ENCODE peak calls at places on chromosomes 2 and 18, in six cellular contexts. O is progenitor cell of endocrine pancreas, F is HFFc6, S is prostate gland, A is mesothelial cell of epicardium, I is stomach. J is an unnamed sample.

GRCh38 chr2:46187112-46187618 is 110.0 kb upstream of the EPAS1 start:
- DNase-seq in O (no peak), F (peak), S (peak), A (no peak), I (peak), J (no peak)

GRCh38 chr2:172792711-172793110 is 57.1 kb downstream of the RAPGEF4 start:
- DNase-seq in O (no peak), F (peak), S (no peak), A (no peak), I (no peak), J (no peak)

GRCh38 chr2:241010531-241011295 is 12.3 kb downstream of the SNED1 start:
- DNase-seq in O (no peak), F (no peak), S (peak), A (peak), I (no peak), J (peak)

GRCh38 chr2:111161971-111162370 is 41.3 kb downstream of the BCL2L11 start:
- DNase-seq in O (no peak), F (no peak), S (peak), A (no peak), I (peak), J (no peak)

GRCh38 chr2:143778981-143779380 is 649.8 kb downstream of the ARHGAP15 start:
- DNase-seq in O (no peak), F (peak), S (no peak), A (no peak), I (no peak), J (no peak)

GRCh38 chr18:49024808-49025361 is 74.1 kb upstream of the SMAD7 start:
- DNase-seq in O (no peak), F (no peak), S (no peak), A (peak), I (no peak), J (no peak)

GRCh38 chr2:222424729-222425671 is 657 bp downstream of the SGPP2 start:
- DNase-seq in O (peak), F (no peak), S (no peak), A (peak), I (peak), J (peak)

GRCh38 chr2:171004363-171004762 is 75.3 kb downstream of the GORASP2 start:
- DNase-seq in O (no peak), F (no peak), S (no peak), A (no peak), I (no peak), J (no peak)

GRCh38 chr2:236317938-236318396 is 53.8 kb upstream of the ASB18 start:
- DNase-seq in O (no peak), F (no peak), S (peak), A (no peak), I (peak), J (no peak)

GRCh38 chr2:191686079-191686478 is 8.1 kb downstream of the NABP1 start:
- DNase-seq in O (no peak), F (no peak), S (no peak), A (no peak), I (no peak), J (no peak)

GRCh38 chr2:106843001-106843909 is 42.7 kb downstream of the ST6GAL2 start:
- DNase-seq in O (no peak), F (no peak), S (no peak), A (no peak), I (no peak), J (no peak)

GRCh38 chr2:235669983-235670962 is 176.4 kb downstream of the AGAP1 start:
- DNase-seq in O (peak), F (peak), S (peak), A (peak), I (peak), J (no peak)

GRCh38 chr2:183866666-183867065 is 731.7 kb upstream of the ZNF804A start:
- DNase-seq in O (no peak), F (no peak), S (no peak), A (no peak), I (no peak), J (no peak)

GRCh38 chr18:79476918-79477685 is 81.4 kb downstream of the NFATC1 start:
- DNase-seq in O (no peak), F (no peak), S (no peak), A (no peak), I (no peak), J (no peak)

GRCh38 chr2:241081643-241082337 is 20.3 kb downstream of the MTERF4 start:
- DNase-seq in O (no peak), F (no peak), S (no peak), A (no peak), I (no peak), J (no peak)

GRCh38 chr2:120225549-120226065 is 2.4 kb upstream of the TMEM185B start:
- DNase-seq in O (no peak), F (no peak), S (no peak), A (no peak), I (no peak), J (no peak)

GRCh38 chr2:191552036-191552435 is 125.9 kb upstream of the NABP1 start:
- DNase-seq in O (no peak), F (no peak), S (no peak), A (no peak), I (no peak), J (no peak)

GRCh38 chr18:49519041-49519971 is 32.3 kb upstream of the C18orf32 start:
- DNase-seq in O (no peak), F (no peak), S (no peak), A (no peak), I (no peak), J (no peak)

GRCh38 chr2:229815858-229816257 is 101.5 kb upstream of the DNER start:
- DNase-seq in O (no peak), F (peak), S (no peak), A (no peak), I (no peak), J (no peak)

GRCh38 chr2:47675196-47675825 is 107.6 kb upstream of the MSH6 start:
- DNase-seq in O (no peak), F (no peak), S (no peak), A (no peak), I (no peak), J (no peak)

GRCh38 chr2:100742884-100743283 is 77.1 kb upstream of the NPAS2 start:
- DNase-seq in O (no peak), F (peak), S (no peak), A (no peak), I (no peak), J (no peak)

GRCh38 chr2:180015951-180016709 is 9.0 kb upstream of the CWC22 start:
- DNase-seq in O (no peak), F (peak), S (no peak), A (no peak), I (no peak), J (no peak)

GRCh38 chr18:74326238-74326637 is 10.6 kb downstream of the C18orf63 start:
- DNase-seq in O (no peak), F (no peak), S (no peak), A (no peak), I (no peak), J (no peak)

GRCh38 chr2:190519975-190520767 is 14.4 kb downstream of the NEMP2 start:
- DNase-seq in O (no peak), F (no peak), S (no peak), A (no peak), I (no peak), J (no peak)

GRCh38 chr2:161250864-161251436 is 57.3 kb upstream of the PSMD14 start:
- DNase-seq in O (no peak), F (peak), S (no peak), A (no peak), I (no peak), J (no peak)

GRCh38 chr2:168944065-168944464 is 43.0 kb downstream of the G6PC2 start:
- DNase-seq in O (no peak), F (no peak), S (no peak), A (no peak), I (no peak), J (no peak)

GRCh38 chr2:31344447-31344846 is 70.1 kb downstream of the XDH start:
- DNase-seq in O (no peak), F (no peak), S (no peak), A (no peak), I (no peak), J (no peak)

GRCh38 chr2:212711851-212712250 is 173.2 kb upstream of the ERBB4 start:
- DNase-seq in O (no peak), F (peak), S (no peak), A (no peak), I (no peak), J (no peak)

GRCh38 chr2:201866643-201867310 is 60.4 kb downstream of the CDK15 start:
- DNase-seq in O (no peak), F (no peak), S (no peak), A (no peak), I (no peak), J (no peak)

GRCh38 chr18:75135158-75135725 is 73.7 kb downstream of the PTGR3 start:
- DNase-seq in O (no peak), F (no peak), S (no peak), A (peak), I (no peak), J (no peak)

GRCh38 chr18:36114251-36114650 is 14.9 kb downstream of the SLC39A6 start:
- DNase-seq in O (no peak), F (no peak), S (no peak), A (no peak), I (no peak), J (no peak)

GRCh38 chr2:29363111-29363510 is 247.9 kb downstream of the CLIP4 start:
- DNase-seq in O (no peak), F (no peak), S (no peak), A (no peak), I (no peak), J (no peak)

GRCh38 chr18:11154369-11154982 is 5.1 kb upstream of the PIEZO2 start:
- DNase-seq in O (no peak), F (peak), S (no peak), A (no peak), I (no peak), J (no peak)

GRCh38 chr2:147439986-147440385 is 404.8 kb upstream of the ACVR2A start:
- DNase-seq in O (no peak), F (no peak), S (no peak), A (no peak), I (no peak), J (no peak)

GRCh38 chr2:66790651-66791181 is 355.8 kb downstream of the MEIS1 start:
- DNase-seq in O (no peak), F (peak), S (no peak), A (no peak), I (no peak), J (no peak)

GRCh38 chr2:98818164-98818563 is 87.2 kb upstream of the MGAT4A start:
- DNase-seq in O (no peak), F (no peak), S (no peak), A (no peak), I (no peak), J (no peak)

GRCh38 chr18:63676927-63677326 is 15.2 kb upstream of the SERPINB3 start:
- DNase-seq in O (no peak), F (no peak), S (no peak), A (no peak), I (no peak), J (no peak)
- TF ChIP-seq CTCF in O (no peak), F (no peak), S (no peak), A (no peak), I (no peak), J (no peak)

DNA sequence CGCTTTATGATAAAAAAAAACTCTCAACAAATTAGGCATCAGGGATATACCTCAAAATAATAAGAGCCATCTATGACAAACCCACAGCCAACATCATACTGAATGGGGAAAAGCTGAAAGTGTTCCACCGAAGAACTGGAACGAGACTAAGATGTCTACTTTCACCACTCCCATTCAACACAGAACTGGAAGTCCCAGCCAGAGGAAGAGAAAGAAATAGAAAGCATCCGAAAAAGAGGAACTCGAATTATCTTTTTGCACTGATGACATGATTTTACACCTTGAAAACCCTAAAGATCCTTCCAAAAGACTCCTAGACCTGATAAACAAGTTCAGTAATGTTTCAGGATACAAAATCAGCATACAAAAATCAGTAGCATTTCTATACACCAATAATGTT is 121.6 kb downstream of the ZRANB3 start:
- DNase-seq in O (no peak), F (no peak), S (no peak), A (no peak), I (no peak), J (no peak)
- TF ChIP-seq CTCF in O (no peak), F (no peak), S (no peak), A (no peak), I (no peak), J (no peak)

DNA sequence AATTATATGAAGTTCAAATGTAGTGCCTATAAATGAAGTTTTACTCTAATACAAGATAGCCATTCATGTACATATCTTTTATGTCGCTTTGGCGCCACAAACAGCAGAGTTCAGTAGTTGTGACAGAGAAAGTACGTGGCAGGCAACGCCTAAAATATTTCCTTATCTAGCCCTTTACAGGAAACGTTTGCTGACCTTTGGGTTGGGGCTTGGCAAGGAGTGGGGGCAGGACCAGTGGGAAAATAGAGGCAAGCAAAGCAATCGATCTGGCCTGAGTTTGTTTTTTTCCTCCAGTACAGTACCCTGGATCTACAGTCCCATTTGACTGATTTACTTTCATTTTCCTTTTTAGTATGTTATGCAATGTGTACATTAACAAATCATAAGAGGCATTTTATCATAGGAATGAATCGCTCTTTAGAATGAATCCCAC is 13.1 kb downstream of the CCDC68 start:
- DNase-seq in O (no peak), F (no peak), S (no peak), A (no peak), I (peak), J (no peak)
- TF ChIP-seq CTCF in O (no peak), F (no peak), S (no peak), A (no peak), I (no peak), J (no peak)

GRCh38 chr2:64404743-64405142 is 49.2 kb upstream of the LGALSL start:
- DNase-seq in O (peak), F (no peak), S (no peak), A (no peak), I (peak), J (no peak)

GRCh38 chr2:64403426-64403825 is 50.5 kb upstream of the LGALSL start:
- DNase-seq in O (no peak), F (no peak), S (no peak), A (no peak), I (no peak), J (no peak)

GRCh38 chr2:64404002-64404731 is 49.8 kb upstream of the LGALSL start:
- DNase-seq in O (peak), F (no peak), S (peak), A (peak), I (peak), J (no peak)

GRCh38 chr2:64401501-64401880 is 52.5 kb upstream of the LGALSL start:
- DNase-seq in O (no peak), F (no peak), S (no peak), A (no peak), I (no peak), J (no peak)

GRCh38 chr2:64402876-64403275 is 51.1 kb upstream of the LGALSL start:
- DNase-seq in O (no peak), F (no peak), S (no peak), A (no peak), I (no peak), J (no peak)
- TF ChIP-seq CTCF in O (no peak), F (no peak), S (no peak), A (no peak), I (no peak), J (no peak)

GRCh38 chr2:38415761-38416291 is 38.8 kb upstream of the ATL2 start:
- DNase-seq in O (no peak), F (no peak), S (peak), A (no peak), I (no peak), J (no peak)

GRCh38 chr2:38416296-38417036 is 39.4 kb upstream of the ATL2 start:
- DNase-seq in O (no peak), F (no peak), S (no peak), A (no peak), I (no peak), J (no peak)

GRCh38 chr2:38421274-38422056 is 44.4 kb upstream of the ATL2 start:
- DNase-seq in O (no peak), F (no peak), S (no peak), A (no peak), I (no peak), J (no peak)

GRCh38 chr2:38415023-38415422 is 38.0 kb upstream of the ATL2 start:
- DNase-seq in O (no peak), F (no peak), S (no peak), A (no peak), I (no peak), J (no peak)

GRCh38 chr2:38417745-38418689 is 40.9 kb upstream of the ATL2 start:
- DNase-seq in O (no peak), F (no peak), S (no peak), A (no peak), I (no peak), J (no peak)
- TF ChIP-seq CTCF in O (no peak), F (no peak), S (no peak), A (no peak), I (no peak), J (no peak)

GRCh38 chr18:12886498-12887126 is 2.6 kb upstream of the PTPN2 start:
- DNase-seq in O (no peak), F (no peak), S (no peak), A (no peak), I (no peak), J (no peak)
- TF ChIP-seq CTCF in O (peak), F (peak), S (no peak), A (no peak), I (no peak), J (no peak)

GRCh38 chr2:26346454-26347053 is at the start of gene ADGRF3:
- DNase-seq in O (peak), F (peak), S (peak), A (peak), I (peak), J (peak)
- TF ChIP-seq CTCF in O (no peak), F (no peak), S (no peak), A (no peak), I (no peak), J (no peak)

GRCh38 chr2:195677884-195678283 is 20.9 kb downstream of the SLC39A10 start:
- DNase-seq in O (no peak), F (no peak), S (no peak), A (no peak), I (no peak), J (no peak)

GRCh38 chr2:195677290-195677689 is 20.3 kb downstream of the SLC39A10 start:
- DNase-seq in O (no peak), F (no peak), S (no peak), A (no peak), I (no peak), J (no peak)

GRCh38 chr2:195672674-195673073 is 15.6 kb downstream of the SLC39A10 start:
- DNase-seq in O (no peak), F (no peak), S (no peak), A (no peak), I (no peak), J (no peak)

GRCh38 chr2:195674491-195675226 is 17.6 kb downstream of the SLC39A10 start:
- DNase-seq in O (no peak), F (no peak), S (no peak), A (no peak), I (no peak), J (no peak)

DNA sequence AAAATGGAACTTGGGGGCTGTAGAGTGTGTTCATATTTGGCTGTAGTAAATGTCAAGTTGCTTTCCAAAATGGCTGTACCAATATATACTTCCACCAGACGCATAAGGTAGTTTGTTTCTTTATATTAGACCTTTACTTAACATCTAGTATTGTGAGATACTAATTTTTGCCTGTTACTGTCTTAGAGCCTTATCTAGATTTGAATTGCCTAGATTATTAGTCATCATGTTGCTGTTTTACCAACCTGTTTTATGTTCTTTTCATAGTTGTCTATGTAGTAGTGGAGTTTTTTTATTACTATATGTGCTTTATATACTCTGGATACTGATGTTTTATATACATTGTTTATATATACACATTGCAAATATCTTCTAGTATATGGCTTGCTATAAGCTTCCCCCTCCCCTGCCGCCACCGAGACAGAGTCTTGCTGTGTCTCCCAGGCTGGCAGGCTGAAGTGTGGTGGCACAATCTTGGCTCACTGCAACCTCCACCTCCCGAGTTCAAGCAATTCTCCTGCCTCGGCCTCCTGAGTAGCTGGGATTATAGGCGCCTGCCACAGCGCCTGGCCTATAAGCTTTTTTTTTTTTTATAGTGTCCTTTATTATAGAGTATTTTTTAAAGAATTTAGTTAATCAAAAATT is 18.9 kb downstream of the SLC39A10 start:
- DNase-seq in O (no peak), F (no peak), S (no peak), A (no peak), I (no peak), J (no peak)
- TF ChIP-seq CTCF in O (no peak), F (no peak), S (no peak), A (no peak), I (no peak), J (no peak)

GRCh38 chr2:232668805-232669444 is 28.2 kb upstream of the GIGYF2 start:
- DNase-seq in O (no peak), F (no peak), S (peak), A (no peak), I (peak), J (no peak)
- TF ChIP-seq CTCF in O (peak), F (peak), S (peak), A (no peak), I (no peak), J (no peak)

J was measured in activated B cell treated with CpG ODN at 0.5 μM for 24 hours.